ENCODE peak calls at places on chromosomes 16 and 17, in five cellular contexts. D, V, U, M and T are unnamed samples.

GRCh38 chr17:35890774-35891155 is 10.6 kb upstream of the CCL5 start:
- DNase-seq in U (no peak), M (no peak), D (no peak), V (no peak), T (peak)

GRCh38 chr17:42389135-42389417 is 834 bp upstream of the STAT3 start:
- DNase-seq in V (peak), D (no peak), M (no peak), U (no peak), T (no peak)

GRCh38 chr17:31695456-31696090 is 163.5 kb downstream of the COPRS start:
- DNase-seq in D (no peak), M (no peak), U (no peak), V (no peak), T (no peak)

GRCh38 chr17:36877774-36878173 is 59.5 kb upstream of the LHX1 start:
- DNase-seq in D (no peak), U (no peak), V (no peak), M (no peak), T (peak)

GRCh38 chr17:42672038-42672437 is 4.8 kb downstream of the PLEKHH3 start:
- DNase-seq in V (no peak), M (no peak), D (no peak), U (no peak), T (peak)

GRCh38 chr17:55757659-55758058 is 6.8 kb downstream of the PCTP start:
- DNase-seq in M (no peak), V (no peak), U (no peak), D (no peak), T (no peak)

GRCh38 chr17:17356149-17356930 is 53.2 kb downstream of the NT5M start:
- DNase-seq in V (peak), D (peak), U (peak), M (peak), T (peak)

GRCh38 chr17:70168979-70169706 is at the start of gene KCNJ2:
- DNase-seq in V (peak), M (peak), D (no peak), U (peak), T (peak)

GRCh38 chr17:27430383-27430840 is 25.8 kb upstream of the KSR1 start:
- DNase-seq in M (no peak), U (no peak), V (no peak), D (no peak), T (no peak)

GRCh38 chr17:27433521-27433920 is 22.7 kb upstream of the KSR1 start:
- DNase-seq in U (no peak), M (no peak), D (no peak), V (no peak), T (no peak)

GRCh38 chr17:27428781-27429505 is 27.3 kb upstream of the KSR1 start:
- DNase-seq in D (no peak), M (no peak), V (no peak), U (no peak), T (no peak)

GRCh38 chr17:27429666-27430382 is 26.4 kb upstream of the KSR1 start:
- DNase-seq in D (no peak), V (no peak), U (no peak), M (no peak), T (no peak)

DNA sequence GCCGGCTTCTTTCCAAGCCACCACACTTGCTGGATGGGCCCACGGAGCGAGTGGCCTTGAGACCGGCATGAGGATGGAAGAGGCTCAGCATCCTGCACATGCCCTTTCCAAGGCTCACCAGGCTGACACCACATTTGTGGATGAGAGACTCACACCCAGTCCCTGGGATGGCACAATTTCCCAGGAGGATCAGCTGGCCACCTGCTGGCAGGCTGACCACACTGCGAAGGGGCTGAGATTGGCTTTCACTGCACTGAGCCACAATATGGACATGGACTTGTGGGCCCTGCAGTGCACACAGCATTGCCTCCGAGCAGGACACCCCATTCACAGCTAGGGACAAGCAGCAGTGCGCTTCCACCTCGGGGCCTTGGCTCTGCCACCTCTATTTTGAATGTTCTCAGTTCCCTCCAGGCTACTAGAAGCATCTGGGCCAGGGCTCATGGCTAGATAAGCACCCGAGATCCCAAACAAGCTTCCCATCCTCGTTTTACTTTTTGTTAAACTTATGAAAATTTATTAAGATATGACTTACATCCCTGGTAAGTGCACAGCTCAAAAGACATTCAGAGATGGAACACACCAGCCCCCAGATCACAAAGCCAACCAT is 25.3 kb upstream of the KSR1 start:
- DNase-seq in D (no peak), M (peak), U (peak), V (peak), T (peak)
- TF ChIP-seq CREB1 in D (no peak), M (no peak), U (no peak), V (no peak), T (no peak)

DNA sequence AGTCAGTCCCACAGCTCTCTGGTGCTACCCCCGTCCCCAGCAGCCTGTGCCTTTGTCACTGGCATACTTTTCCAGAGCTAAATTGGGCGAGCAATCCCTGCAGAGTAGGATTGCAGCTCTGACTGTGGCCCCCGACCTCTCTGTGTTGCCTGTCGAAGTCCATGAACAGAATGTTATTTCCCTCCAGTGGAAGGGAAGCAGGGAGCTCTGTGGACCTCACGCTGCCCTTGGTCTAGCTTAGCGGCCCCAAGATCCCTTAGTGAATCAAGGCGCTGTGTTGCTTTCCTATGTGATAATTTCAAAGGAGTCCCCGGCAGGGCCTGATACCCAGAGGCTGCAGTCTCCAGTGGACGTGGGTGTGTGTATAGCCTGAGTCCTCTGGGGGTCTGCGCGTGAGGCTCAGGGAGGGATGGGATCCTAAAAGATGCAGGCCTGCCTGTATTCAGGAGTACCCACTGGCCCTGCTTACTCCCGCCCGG is 15.5 kb upstream of the CD300A start:
- DNase-seq in U (no peak), M (no peak), V (no peak), D (no peak), T (no peak)
- TF ChIP-seq POLR2AphosphoS5 in U (no peak), M (no peak), V (no peak), D (no peak), T (no peak)

DNA sequence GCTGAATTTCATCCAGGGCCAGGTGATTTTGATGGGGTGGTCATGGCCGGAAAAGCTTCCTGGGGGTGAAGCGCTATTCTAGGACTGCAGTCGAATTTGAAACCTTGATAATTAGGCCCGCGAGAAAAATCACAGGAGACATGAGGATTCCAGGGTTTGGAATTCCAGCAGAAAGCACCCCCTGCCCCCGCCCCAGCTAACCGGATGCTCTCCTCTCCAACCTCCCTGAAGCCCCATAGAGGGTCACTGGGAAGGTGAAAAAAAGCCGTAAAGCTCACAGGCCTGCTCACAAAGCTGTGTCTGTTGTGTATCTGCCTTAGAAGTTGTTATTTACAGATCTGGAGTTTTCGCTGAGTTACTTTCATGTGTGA is 1.2 kb upstream of the GINS2 start:
- DNase-seq in D (no peak), M (no peak), U (no peak), V (no peak), T (peak)
- H3K4me2 ChIP-seq in D (no peak), M (no peak), U (peak), V (no peak), T (peak)

GRCh38 chr17:72152392-72152727 is 31.5 kb downstream of the SOX9 start:
- DNase-seq in D (no peak), V (no peak), M (no peak), U (no peak), T (no peak)
- TF ChIP-seq CREB1 in D (no peak), V (no peak), M (no peak), U (no peak), T (no peak)

DNA sequence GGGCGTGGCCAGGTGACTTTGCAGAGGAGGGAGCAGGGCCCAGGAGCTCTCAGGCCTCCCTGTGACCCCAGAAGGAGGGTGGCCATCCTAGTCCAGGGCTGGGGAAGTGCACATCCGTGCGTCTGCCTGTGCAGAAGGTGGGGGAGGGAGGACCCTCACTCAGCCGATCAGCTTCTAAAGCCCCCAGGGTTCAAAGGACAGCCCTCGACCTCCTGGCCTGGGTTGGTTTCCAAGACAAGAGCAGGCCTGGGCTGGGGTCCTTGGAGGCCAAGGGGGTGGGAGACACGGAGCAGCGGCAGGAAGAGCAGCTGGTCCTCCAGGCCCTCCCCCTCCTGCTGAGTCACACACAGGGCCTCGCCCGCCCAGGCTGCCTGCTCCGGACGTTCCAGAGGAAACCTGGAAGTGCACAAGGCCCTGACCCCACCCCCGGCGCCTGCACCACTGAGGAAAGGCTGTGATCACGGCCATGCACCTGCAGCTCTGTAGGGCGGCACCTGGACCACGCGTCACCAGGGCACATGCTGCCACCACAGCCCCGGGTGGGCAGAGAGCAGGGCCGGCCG is 67.1 kb upstream of the ZNF469 start:
- DNase-seq in M (no peak), D (no peak), U (peak), V (peak), T (no peak)
- TF ChIP-seq POLR2AphosphoS5 in M (no peak), D (no peak), U (no peak), V (no peak), T (no peak)

GRCh38 chr17:74635418-74635817 is 11.9 kb upstream of the CD300E start:
- DNase-seq in D (peak), V (no peak), M (no peak), U (no peak), T (peak)

GRCh38 chr17:74637265-74637664 is 13.7 kb upstream of the CD300E start:
- DNase-seq in M (no peak), V (no peak), U (no peak), D (no peak), T (no peak)

GRCh38 chr17:74639704-74640142 is 16.2 kb upstream of the CD300E start:
- DNase-seq in D (peak), U (no peak), V (no peak), M (no peak), T (no peak)

GRCh38 chr17:74641224-74641948 is 17.8 kb upstream of the CD300E start:
- DNase-seq in M (no peak), D (peak), U (no peak), V (no peak), T (no peak)

GRCh38 chr17:74637912-74638311 is 14.4 kb upstream of the CD300E start:
- DNase-seq in V (no peak), U (no peak), M (no peak), D (no peak), T (no peak)
- H3K4me2 ChIP-seq in V (no peak), U (no peak), M (no peak), D (no peak), T (no peak)

DNA sequence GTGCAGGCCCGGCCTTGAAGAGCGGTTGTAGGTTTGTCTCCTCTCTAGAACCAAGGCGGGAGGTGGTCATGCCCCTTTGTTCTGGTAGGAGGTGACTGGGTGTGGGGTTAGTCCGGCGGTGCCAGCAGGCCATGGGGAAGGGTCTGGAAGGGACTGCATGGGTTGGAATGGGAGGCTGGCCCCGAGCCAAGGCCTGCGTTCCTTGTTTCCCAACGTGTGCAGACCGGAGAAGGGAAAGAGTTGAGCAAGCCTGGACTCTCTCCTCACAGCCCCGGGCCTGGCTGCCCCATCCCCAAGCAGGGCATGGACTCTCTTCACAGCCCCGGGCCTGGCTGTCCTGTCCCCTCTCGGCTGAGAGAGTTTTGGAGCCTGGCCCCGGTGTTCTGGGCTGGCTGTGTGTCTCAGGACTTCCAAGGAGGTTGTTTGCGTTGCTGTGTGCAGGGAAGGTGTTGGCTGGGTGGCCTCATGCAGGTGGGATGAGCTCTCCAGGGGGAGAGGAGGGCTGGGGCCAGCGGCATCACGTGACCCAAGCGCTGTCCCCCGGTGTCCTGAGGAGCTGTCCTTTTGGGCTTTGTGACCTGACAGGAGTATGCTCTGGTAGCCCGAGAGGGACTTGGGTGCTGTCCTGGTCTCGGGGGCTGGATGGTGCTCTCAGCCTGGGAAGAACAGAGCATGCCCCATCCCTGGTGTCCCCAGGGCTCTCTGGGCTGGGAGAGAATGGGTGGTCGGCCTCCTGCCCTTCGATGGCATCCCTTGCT is 2.6 kb downstream of the CACNA1H start:
- DNase-seq in D (no peak), M (no peak), V (no peak), U (peak), T (no peak)
- TF ChIP-seq CREB1 in D (no peak), M (no peak), V (no peak), U (no peak), T (no peak)

GRCh38 chr17:9298135-9298534 is 276.8 kb downstream of the NTN1 start:
- DNase-seq in D (no peak), U (no peak), M (no peak), V (no peak), T (no peak)

GRCh38 chr17:9298776-9299295 is 276.8 kb downstream of the STX8 start:
- DNase-seq in U (no peak), D (no peak), V (no peak), M (no peak), T (no peak)

GRCh38 chr17:9292563-9292941 is 271.2 kb downstream of the NTN1 start:
- DNase-seq in D (no peak), M (no peak), V (no peak), U (no peak), T (no peak)

GRCh38 chr17:9291912-9292562 is 270.7 kb downstream of the NTN1 start:
- DNase-seq in D (no peak), U (peak), V (peak), M (peak), T (peak)

GRCh38 chr17:9294661-9295210 is 273.4 kb downstream of the NTN1 start:
- DNase-seq in D (no peak), V (no peak), M (no peak), U (no peak), T (no peak)
- TF ChIP-seq POLR2AphosphoS5 in D (no peak), V (no peak), M (no peak), U (no peak), T (no peak)